ENCODE peak calls at places on chromosomes 6 and 20, in ten cellular contexts. One of them, this sample, is unnamed.

GRCh38 chr6:144888621-144889020 is 603.5 kb downstream of the UTRN start:
- DNase-seq in keratinocyte: no peak
- DNase-seq in endothelial cell: no peak
- DNase-seq in SK-N-SH: no peak
- DNase-seq in GM10248: no peak
- DNase-seq in gastrocnemius medialis: no peak
- DNase-seq in cardiac muscle cell: no peak
- DNase-seq in PC-9: no peak
- DNase-seq in nephron progenitor cell: no peak
- DNase-seq in AG09319: no peak
- DNase-seq in this sample: no peak

GRCh38 chr20:51661609-51662178 is 106.5 kb downstream of the ATP9A start:
- DNase-seq in keratinocyte: no peak
- DNase-seq in endothelial cell: no peak
- DNase-seq in SK-N-SH: no peak
- DNase-seq in GM10248: no peak
- DNase-seq in gastrocnemius medialis: no peak
- DNase-seq in cardiac muscle cell: no peak
- DNase-seq in PC-9: peak
- DNase-seq in nephron progenitor cell: no peak
- DNase-seq in AG09319: no peak
- DNase-seq in this sample: no peak

GRCh38 chr6:48959401-48960060 is 503.5 kb downstream of the MMUT start:
- DNase-seq in keratinocyte: no peak
- DNase-seq in endothelial cell: no peak
- DNase-seq in SK-N-SH: no peak
- DNase-seq in GM10248: no peak
- DNase-seq in gastrocnemius medialis: no peak
- DNase-seq in cardiac muscle cell: no peak
- DNase-seq in PC-9: no peak
- DNase-seq in nephron progenitor cell: no peak
- DNase-seq in AG09319: no peak
- DNase-seq in this sample: no peak

GRCh38 chr6:9401936-9402335 is 966.6 kb upstream of the SLC35B3 start:
- DNase-seq in keratinocyte: no peak
- DNase-seq in endothelial cell: no peak
- DNase-seq in SK-N-SH: no peak
- DNase-seq in GM10248: no peak
- DNase-seq in gastrocnemius medialis: no peak
- DNase-seq in cardiac muscle cell: no peak
- DNase-seq in PC-9: no peak
- DNase-seq in nephron progenitor cell: no peak
- DNase-seq in AG09319: no peak
- DNase-seq in this sample: no peak

GRCh38 chr6:36427781-36428345 is 14.8 kb downstream of the PXT1 start:
- DNase-seq in keratinocyte: no peak
- DNase-seq in endothelial cell: no peak
- DNase-seq in SK-N-SH: no peak
- DNase-seq in GM10248: no peak
- DNase-seq in gastrocnemius medialis: no peak
- DNase-seq in cardiac muscle cell: peak
- DNase-seq in PC-9: peak
- DNase-seq in nephron progenitor cell: no peak
- DNase-seq in AG09319: no peak
- DNase-seq in this sample: no peak

GRCh38 chr6:80477591-80478370 is 371.3 kb downstream of the BCKDHB start:
- DNase-seq in keratinocyte: no peak
- DNase-seq in endothelial cell: no peak
- DNase-seq in SK-N-SH: no peak
- DNase-seq in GM10248: no peak
- DNase-seq in gastrocnemius medialis: no peak
- DNase-seq in cardiac muscle cell: no peak
- DNase-seq in PC-9: no peak
- DNase-seq in nephron progenitor cell: no peak
- DNase-seq in AG09319: no peak
- DNase-seq in this sample: no peak

GRCh38 chr20:46647469-46647868 is 3.8 kb downstream of the SLC13A3 start:
- DNase-seq in keratinocyte: no peak
- DNase-seq in endothelial cell: no peak
- DNase-seq in SK-N-SH: no peak
- DNase-seq in GM10248: no peak
- DNase-seq in gastrocnemius medialis: no peak
- DNase-seq in cardiac muscle cell: no peak
- DNase-seq in PC-9: no peak
- DNase-seq in nephron progenitor cell: no peak
- DNase-seq in AG09319: no peak
- DNase-seq in this sample: no peak

GRCh38 chr6:111270121-111270520 is 182.8 kb downstream of the SLC16A10 start:
- DNase-seq in keratinocyte: no peak
- DNase-seq in endothelial cell: no peak
- DNase-seq in SK-N-SH: no peak
- DNase-seq in GM10248: no peak
- DNase-seq in gastrocnemius medialis: no peak
- DNase-seq in cardiac muscle cell: no peak
- DNase-seq in PC-9: no peak
- DNase-seq in nephron progenitor cell: no peak
- DNase-seq in AG09319: no peak
- DNase-seq in this sample: no peak

GRCh38 chr6:145815351-145815772 is 767 bp upstream of the FBXO30 start:
- DNase-seq in keratinocyte: no peak
- DNase-seq in endothelial cell: no peak
- DNase-seq in SK-N-SH: peak
- DNase-seq in GM10248: peak
- DNase-seq in gastrocnemius medialis: no peak
- DNase-seq in cardiac muscle cell: peak
- DNase-seq in PC-9: no peak
- DNase-seq in nephron progenitor cell: peak
- DNase-seq in AG09319: no peak
- DNase-seq in this sample: no peak

GRCh38 chr6:94636780-94637385 is 940.5 kb upstream of the MANEA start:
- DNase-seq in keratinocyte: no peak
- DNase-seq in endothelial cell: peak
- DNase-seq in SK-N-SH: peak
- DNase-seq in GM10248: no peak
- DNase-seq in gastrocnemius medialis: no peak
- DNase-seq in cardiac muscle cell: no peak
- DNase-seq in PC-9: peak
- DNase-seq in nephron progenitor cell: peak
- DNase-seq in AG09319: no peak
- DNase-seq in this sample: no peak

GRCh38 chr6:79385893-79386292 is 151.3 kb downstream of the LCA5 start:
- DNase-seq in keratinocyte: no peak
- DNase-seq in endothelial cell: no peak
- DNase-seq in SK-N-SH: no peak
- DNase-seq in GM10248: no peak
- DNase-seq in gastrocnemius medialis: no peak
- DNase-seq in cardiac muscle cell: peak
- DNase-seq in PC-9: no peak
- DNase-seq in nephron progenitor cell: no peak
- DNase-seq in AG09319: no peak
- DNase-seq in this sample: no peak

GRCh38 chr20:4026093-4026601 is 10.8 kb upstream of the RNF24 start:
- DNase-seq in keratinocyte: no peak
- DNase-seq in endothelial cell: peak
- DNase-seq in SK-N-SH: peak
- DNase-seq in GM10248: no peak
- DNase-seq in gastrocnemius medialis: no peak
- DNase-seq in cardiac muscle cell: peak
- DNase-seq in PC-9: no peak
- DNase-seq in nephron progenitor cell: no peak
- DNase-seq in AG09319: peak
- DNase-seq in this sample: peak

GRCh38 chr6:146515212-146515611 is 28.4 kb upstream of the RAB32 start:
- DNase-seq in keratinocyte: no peak
- DNase-seq in endothelial cell: no peak
- DNase-seq in SK-N-SH: no peak
- DNase-seq in GM10248: no peak
- DNase-seq in gastrocnemius medialis: no peak
- DNase-seq in cardiac muscle cell: no peak
- DNase-seq in PC-9: no peak
- DNase-seq in nephron progenitor cell: no peak
- DNase-seq in AG09319: no peak
- DNase-seq in this sample: no peak

GRCh38 chr20:43323592-43323991 is 133.9 kb upstream of the PTPRT start:
- DNase-seq in keratinocyte: no peak
- DNase-seq in endothelial cell: no peak
- DNase-seq in SK-N-SH: no peak
- DNase-seq in GM10248: no peak
- DNase-seq in gastrocnemius medialis: no peak
- DNase-seq in cardiac muscle cell: no peak
- DNase-seq in PC-9: no peak
- DNase-seq in nephron progenitor cell: no peak
- DNase-seq in AG09319: no peak
- DNase-seq in this sample: no peak

GRCh38 chr6:163226836-163227485 is 187.6 kb upstream of the QKI start:
- DNase-seq in keratinocyte: peak
- DNase-seq in endothelial cell: no peak
- DNase-seq in SK-N-SH: no peak
- DNase-seq in GM10248: no peak
- DNase-seq in gastrocnemius medialis: no peak
- DNase-seq in cardiac muscle cell: peak
- DNase-seq in PC-9: no peak
- DNase-seq in nephron progenitor cell: no peak
- DNase-seq in AG09319: no peak
- DNase-seq in this sample: no peak

DNA sequence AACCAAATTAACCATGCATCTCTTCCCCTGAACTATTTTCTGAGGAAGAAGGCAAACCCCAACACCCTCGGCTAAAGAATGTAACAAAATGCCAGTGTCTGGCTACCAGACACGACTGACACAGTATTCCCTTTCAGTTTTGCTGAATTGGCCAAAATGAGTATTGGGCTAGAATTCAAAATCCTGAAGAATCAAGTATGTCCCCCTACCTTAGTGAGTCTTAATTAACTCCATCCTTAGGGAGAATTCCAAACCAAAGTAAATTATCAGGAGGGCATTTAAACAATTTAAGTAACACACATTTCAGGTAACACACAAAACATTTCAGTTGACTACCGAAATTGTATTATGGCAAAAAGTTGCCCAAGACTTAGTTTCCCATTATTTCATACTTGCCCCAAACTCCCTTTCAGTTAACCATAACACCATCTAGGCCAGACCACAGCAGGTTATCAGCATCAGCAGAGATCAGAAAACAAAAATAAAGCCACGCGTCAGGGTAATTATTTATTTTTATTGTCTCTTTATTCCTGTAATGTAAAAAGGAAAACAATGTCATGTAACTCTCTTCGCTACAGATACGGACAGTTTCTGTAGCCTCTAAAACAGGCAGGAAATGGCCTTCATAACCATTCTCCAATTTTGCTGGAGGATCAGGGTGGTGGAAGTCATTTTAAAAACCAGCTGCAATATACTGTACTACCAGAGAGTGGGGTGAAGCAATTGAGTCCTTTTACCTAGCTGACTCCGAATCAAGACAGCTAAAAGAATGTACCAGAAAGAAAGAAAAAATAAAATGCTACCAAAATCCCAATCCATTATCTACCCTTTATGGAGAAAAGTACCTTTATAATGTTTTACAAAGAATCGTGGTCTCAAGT is 1.9 kb downstream of the SNX5 start:
- DNase-seq in keratinocyte: no peak
- DNase-seq in endothelial cell: no peak
- DNase-seq in SK-N-SH: peak
- DNase-seq in GM10248: no peak
- DNase-seq in gastrocnemius medialis: no peak
- DNase-seq in cardiac muscle cell: peak
- DNase-seq in PC-9: no peak
- DNase-seq in nephron progenitor cell: no peak
- DNase-seq in AG09319: no peak
- DNase-seq in this sample: no peak
- TF ChIP-seq CTCF in keratinocyte: no peak
- TF ChIP-seq CTCF in endothelial cell: no peak
- TF ChIP-seq CTCF in SK-N-SH: peak
- TF ChIP-seq CTCF in GM10248: no peak
- TF ChIP-seq CTCF in gastrocnemius medialis: no peak
- TF ChIP-seq CTCF in cardiac muscle cell: peak
- TF ChIP-seq CTCF in PC-9: no peak
- TF ChIP-seq CTCF in nephron progenitor cell: no peak
- TF ChIP-seq CTCF in AG09319: peak
- TF ChIP-seq CTCF in this sample: no peak

GRCh38 chr6:16518265-16518664 is 243.0 kb downstream of the ATXN1 start:
- DNase-seq in keratinocyte: no peak
- DNase-seq in endothelial cell: no peak
- DNase-seq in SK-N-SH: no peak
- DNase-seq in GM10248: no peak
- DNase-seq in gastrocnemius medialis: no peak
- DNase-seq in cardiac muscle cell: no peak
- DNase-seq in PC-9: no peak
- DNase-seq in nephron progenitor cell: no peak
- DNase-seq in AG09319: no peak
- DNase-seq in this sample: no peak
- TF ChIP-seq CTCF in keratinocyte: no peak
- TF ChIP-seq CTCF in endothelial cell: no peak
- TF ChIP-seq CTCF in SK-N-SH: no peak
- TF ChIP-seq CTCF in GM10248: no peak
- TF ChIP-seq CTCF in gastrocnemius medialis: no peak
- TF ChIP-seq CTCF in cardiac muscle cell: no peak
- TF ChIP-seq CTCF in PC-9: no peak
- TF ChIP-seq CTCF in nephron progenitor cell: no peak
- TF ChIP-seq CTCF in AG09319: no peak
- TF ChIP-seq CTCF in this sample: no peak

DNA sequence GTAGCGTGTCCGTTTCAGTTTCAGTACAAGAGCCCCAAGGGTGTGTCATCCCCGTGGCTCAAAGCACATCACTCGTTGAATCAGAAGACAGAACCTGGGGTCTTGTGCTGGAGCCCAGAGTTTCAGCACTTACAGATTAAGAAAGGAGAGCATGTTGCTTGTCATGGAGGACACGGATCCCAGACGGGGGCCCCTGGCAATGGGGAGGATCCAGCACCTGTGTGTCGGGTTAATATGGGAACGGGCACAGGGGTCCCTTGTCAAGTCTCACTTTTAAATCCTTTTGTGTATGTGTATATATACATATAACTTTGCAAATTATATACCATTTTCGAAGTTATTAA is 23.4 kb downstream of the THBS2 start:
- DNase-seq in keratinocyte: no peak
- DNase-seq in endothelial cell: no peak
- DNase-seq in SK-N-SH: no peak
- DNase-seq in GM10248: no peak
- DNase-seq in gastrocnemius medialis: no peak
- DNase-seq in cardiac muscle cell: no peak
- DNase-seq in PC-9: no peak
- DNase-seq in nephron progenitor cell: no peak
- DNase-seq in AG09319: no peak
- DNase-seq in this sample: no peak
- TF ChIP-seq CTCF in keratinocyte: no peak
- TF ChIP-seq CTCF in endothelial cell: no peak
- TF ChIP-seq CTCF in SK-N-SH: no peak
- TF ChIP-seq CTCF in GM10248: no peak
- TF ChIP-seq CTCF in gastrocnemius medialis: no peak
- TF ChIP-seq CTCF in cardiac muscle cell: no peak
- TF ChIP-seq CTCF in PC-9: no peak
- TF ChIP-seq CTCF in nephron progenitor cell: no peak
- TF ChIP-seq CTCF in AG09319: no peak
- TF ChIP-seq CTCF in this sample: no peak

DNA sequence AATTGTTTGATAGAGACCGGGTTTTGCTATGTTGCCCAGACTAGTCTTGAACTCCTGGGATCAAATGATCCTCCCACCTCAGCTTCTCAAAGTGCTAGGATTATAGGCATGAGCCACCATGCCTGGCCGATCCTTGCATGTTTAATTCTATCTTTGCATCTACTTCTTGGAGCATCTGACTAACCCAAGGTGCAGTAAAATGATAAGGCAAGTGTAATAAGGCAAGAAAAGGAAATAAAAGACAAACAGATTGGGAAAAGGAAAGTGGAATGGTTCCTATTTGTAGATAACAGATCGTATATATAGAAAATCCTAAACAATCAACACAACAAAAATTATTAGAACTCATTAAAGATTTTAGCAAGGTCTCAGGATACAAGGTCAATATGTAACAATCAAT is 36.8 kb upstream of the SNX9 start:
- DNase-seq in keratinocyte: no peak
- DNase-seq in endothelial cell: no peak
- DNase-seq in SK-N-SH: no peak
- DNase-seq in GM10248: no peak
- DNase-seq in gastrocnemius medialis: no peak
- DNase-seq in cardiac muscle cell: no peak
- DNase-seq in PC-9: no peak
- DNase-seq in nephron progenitor cell: no peak
- DNase-seq in AG09319: no peak
- DNase-seq in this sample: no peak
- TF ChIP-seq CTCF in keratinocyte: no peak
- TF ChIP-seq CTCF in endothelial cell: no peak
- TF ChIP-seq CTCF in SK-N-SH: no peak
- TF ChIP-seq CTCF in GM10248: no peak
- TF ChIP-seq CTCF in gastrocnemius medialis: no peak
- TF ChIP-seq CTCF in cardiac muscle cell: no peak
- TF ChIP-seq CTCF in PC-9: no peak
- TF ChIP-seq CTCF in nephron progenitor cell: no peak
- TF ChIP-seq CTCF in AG09319: no peak
- TF ChIP-seq CTCF in this sample: no peak

This sample was measured in uterus.